ENCODE peak calls at places on chromosomes 7 and 10, in nine cellular contexts. Q is psoas muscle, V is prostate gland, S is dorsolateral prefrontal cortex, G is cardiac fibroblast, J is stomach, W is endodermal cell, R is fibroblast of lung, M is GM23338. Y is an unnamed sample.

GRCh38 chr7:12092499-12093130 is 118.5 kb upstream of the TMEM106B start:
- DNase-seq in Q (no peak), V (no peak), S (no peak), G (peak; percentile 4), J (no peak), W (no peak), R (peak; percentile 33), M (no peak), Y (no peak)

GRCh38 chr7:108103566-108104298 is 26.4 kb downstream of the LAMB4 start:
- DNase-seq in Q (no peak), V (no peak), S (no peak), G (no peak), J (no peak), W (no peak), R (no peak), M (no peak), Y (no peak)

GRCh38 chr7:11557627-11558026 is 274.4 kb downstream of the THSD7A start:
- DNase-seq in Q (no peak), V (no peak), S (no peak), G (peak; percentile 55), J (no peak), W (peak; percentile 84), R (peak; percentile 17), M (peak; percentile 91), Y (peak; percentile 65)

GRCh38 chr7:158694650-158695049 is 10.0 kb downstream of the NCAPG2 start:
- DNase-seq in Q (no peak), V (no peak), S (no peak), G (no peak), J (no peak), W (no peak), R (no peak), M (no peak), Y (no peak)

GRCh38 chr10:88086187-88086954 is 222.9 kb downstream of the PTEN start:
- DNase-seq in Q (no peak), V (no peak), S (no peak), G (peak; percentile 50), J (no peak), W (no peak), R (no peak), M (no peak), Y (no peak)

GRCh38 chr10:119103241-119103640 is 672 bp upstream of the DENND10 start:
- DNase-seq in Q (no peak), V (no peak), S (no peak), G (no peak), J (no peak), W (peak; percentile 49), R (no peak), M (no peak), Y (no peak)

GRCh38 chr7:84507529-84507928 is 312.9 kb upstream of the SEMA3A start:
- DNase-seq in Q (no peak), V (no peak), S (no peak), G (no peak), J (no peak), W (no peak), R (no peak), M (no peak), Y (no peak)

GRCh38 chr10:104209575-104210198 is 22.5 kb downstream of the CFAP43 start:
- DNase-seq in Q (no peak), V (no peak), S (peak; percentile 55), G (peak; percentile 61), J (no peak), W (peak; percentile 82), R (peak; percentile 18), M (peak; percentile 79), Y (peak; percentile 54)

DNA sequence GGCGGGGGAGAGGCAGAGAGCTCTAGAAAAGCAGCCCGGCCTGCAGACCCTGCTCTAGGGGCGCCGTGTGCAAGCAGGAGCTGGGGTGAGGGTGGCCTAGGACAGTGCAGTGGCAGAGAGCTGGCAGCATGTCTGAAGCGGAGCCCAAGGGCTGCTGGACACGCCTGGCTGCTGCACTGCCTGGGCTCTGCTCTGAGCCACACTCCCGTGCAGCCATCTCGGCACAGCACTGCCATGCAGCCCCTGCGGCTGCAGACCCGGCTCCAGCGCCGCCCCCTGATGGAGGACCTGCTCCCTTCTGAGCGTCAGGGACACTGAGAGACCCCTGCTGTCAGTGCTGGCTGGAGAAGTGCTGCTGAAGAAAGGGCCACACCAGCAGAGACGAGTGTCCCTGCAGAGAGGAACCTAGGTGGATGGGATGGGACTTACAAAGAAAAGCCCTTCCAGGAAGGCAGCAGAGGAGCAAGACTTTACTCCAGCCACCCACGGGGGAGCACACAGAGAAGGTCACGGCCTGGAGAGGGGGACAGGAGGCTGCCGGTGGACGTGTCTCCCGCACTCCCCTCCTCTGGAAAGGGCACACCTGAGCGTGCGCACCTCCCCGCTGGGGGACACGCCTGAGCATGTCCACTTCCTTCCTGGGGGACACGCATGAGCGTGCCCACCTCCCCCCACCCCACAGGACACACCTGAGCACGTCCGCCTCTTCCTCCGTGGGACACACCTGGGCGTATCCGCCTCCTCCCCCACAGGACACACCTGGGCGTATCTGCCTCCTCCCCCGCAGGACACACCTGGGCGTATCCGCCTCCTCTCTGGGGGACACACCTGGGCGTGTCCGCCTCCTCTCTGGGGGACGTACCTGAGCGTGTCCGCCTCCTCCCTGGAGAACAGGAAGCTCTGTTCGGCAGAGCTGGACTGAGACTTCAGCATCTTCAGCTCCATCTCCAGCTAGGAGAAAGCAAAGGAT is 252.9 kb downstream of the MAD1L1 start:
- DNase-seq in Q (peak; percentile 49), V (peak; percentile 8), S (no peak), G (no peak), J (no peak), W (peak; percentile 61), R (no peak), M (peak; percentile 47), Y (peak; percentile 32)
- H3K4me3 ChIP-seq in Q (no peak overlapping the region), V (no peak overlapping the region), S (no peak overlapping the region), G (no peak overlapping the region), J (no peak overlapping the region), W (no peak overlapping the region), R (no peak overlapping the region), M (no peak overlapping the region), Y (no peak overlapping the region)

GRCh38 chr10:100729877-100730738 is 15.3 kb upstream of the PAX2 start:
- DNase-seq in Q (no peak), V (no peak), S (no peak), G (no peak), J (no peak), W (peak; percentile 76), R (no peak), M (peak; percentile 58), Y (peak; percentile 50)

GRCh38 chr10:100731603-100732596 is 13.5 kb upstream of the PAX2 start:
- DNase-seq in Q (no peak), V (no peak), S (no peak), G (no peak), J (no peak), W (peak; percentile 57), R (no peak), M (peak; percentile 71), Y (no peak)

GRCh38 chr10:100727808-100728207 is 17.6 kb upstream of the PAX2 start:
- DNase-seq in Q (no peak), V (no peak), S (no peak), G (no peak), J (no peak), W (no peak), R (no peak), M (no peak), Y (no peak)

GRCh38 chr10:100730739-100731602 is 14.4 kb upstream of the PAX2 start:
- DNase-seq in Q (no peak), V (no peak), S (no peak), G (peak; percentile 29), J (peak; percentile 32), W (peak; percentile 78), R (peak; percentile 18), M (peak; percentile 41), Y (peak; percentile 84)

GRCh38 chr10:100728928-100729876 is 16.2 kb upstream of the PAX2 start:
- DNase-seq in Q (no peak), V (no peak), S (no peak), G (peak; percentile 31), J (peak; percentile 32), W (peak; percentile 89), R (peak; percentile 19), M (peak; percentile 87), Y (peak; percentile 83)
- TF ChIP-seq CTCF in Q (no peak), V (no peak), S (no peak), G (peak; percentile 34), J (no peak), W (peak; percentile 59), R (peak; percentile 5), M (peak; percentile 40), Y (peak; percentile 60)

DNA sequence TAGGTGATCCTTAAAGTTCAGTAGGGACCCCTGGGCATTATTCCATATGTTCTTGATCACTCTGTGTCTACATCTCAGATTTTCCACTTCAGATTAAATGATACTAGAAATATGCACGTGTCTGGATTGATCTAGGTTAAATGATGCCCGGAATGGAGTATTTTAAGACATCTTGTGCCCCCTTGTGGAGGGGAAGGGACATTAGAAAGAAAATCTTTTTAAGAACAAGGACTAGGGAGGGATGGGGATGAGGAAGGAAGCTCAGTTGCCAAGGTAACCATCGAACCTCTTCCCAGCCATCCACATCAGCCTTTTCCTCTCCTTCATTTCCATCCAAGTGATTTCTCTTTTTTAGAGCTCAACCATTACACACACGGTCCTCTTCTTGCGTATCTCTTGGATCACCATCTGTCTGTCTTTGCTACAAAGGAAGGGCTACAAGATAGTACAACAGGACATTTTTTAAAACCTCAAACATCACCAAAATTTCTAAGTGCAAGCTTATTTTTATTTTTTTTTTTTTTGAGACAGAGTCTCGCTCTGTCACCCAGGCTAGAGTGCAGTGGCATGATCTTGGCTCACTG is 40.5 kb downstream of the PRSS2 start:
- DNase-seq in Q (no peak), V (no peak), S (peak; percentile 31), G (peak; percentile 66), J (no peak), W (peak; percentile 61), R (peak; percentile 58), M (peak; percentile 93), Y (peak; percentile 44)
- H3K4me3 ChIP-seq in Q (no peak overlapping the region), V (no peak overlapping the region), S (no peak overlapping the region), G (no peak overlapping the region), J (no peak overlapping the region), W (no peak overlapping the region), R (no peak overlapping the region), M (no peak overlapping the region), Y (no peak overlapping the region)

GRCh38 chr10:44261296-44261695 is 123.6 kb downstream of the CXCL12 start:
- DNase-seq in Q (no peak), V (no peak), S (no peak), G (peak; percentile 21), J (no peak), W (no peak), R (no peak), M (no peak), Y (no peak)

GRCh38 chr10:44258460-44259089 is 126.3 kb downstream of the CXCL12 start:
- DNase-seq in Q (no peak), V (no peak), S (no peak), G (no peak), J (no peak), W (peak; percentile 51), R (no peak), M (no peak), Y (no peak)

GRCh38 chr10:44258019-44258418 is 126.9 kb downstream of the CXCL12 start:
- DNase-seq in Q (no peak), V (no peak), S (no peak), G (no peak), J (no peak), W (peak; percentile 81), R (no peak), M (no peak), Y (no peak)

GRCh38 chr10:44260286-44260928 is 124.5 kb downstream of the CXCL12 start:
- DNase-seq in Q (no peak), V (no peak), S (no peak), G (no peak), J (no peak), W (no peak), R (no peak), M (no peak), Y (no peak)

DNA sequence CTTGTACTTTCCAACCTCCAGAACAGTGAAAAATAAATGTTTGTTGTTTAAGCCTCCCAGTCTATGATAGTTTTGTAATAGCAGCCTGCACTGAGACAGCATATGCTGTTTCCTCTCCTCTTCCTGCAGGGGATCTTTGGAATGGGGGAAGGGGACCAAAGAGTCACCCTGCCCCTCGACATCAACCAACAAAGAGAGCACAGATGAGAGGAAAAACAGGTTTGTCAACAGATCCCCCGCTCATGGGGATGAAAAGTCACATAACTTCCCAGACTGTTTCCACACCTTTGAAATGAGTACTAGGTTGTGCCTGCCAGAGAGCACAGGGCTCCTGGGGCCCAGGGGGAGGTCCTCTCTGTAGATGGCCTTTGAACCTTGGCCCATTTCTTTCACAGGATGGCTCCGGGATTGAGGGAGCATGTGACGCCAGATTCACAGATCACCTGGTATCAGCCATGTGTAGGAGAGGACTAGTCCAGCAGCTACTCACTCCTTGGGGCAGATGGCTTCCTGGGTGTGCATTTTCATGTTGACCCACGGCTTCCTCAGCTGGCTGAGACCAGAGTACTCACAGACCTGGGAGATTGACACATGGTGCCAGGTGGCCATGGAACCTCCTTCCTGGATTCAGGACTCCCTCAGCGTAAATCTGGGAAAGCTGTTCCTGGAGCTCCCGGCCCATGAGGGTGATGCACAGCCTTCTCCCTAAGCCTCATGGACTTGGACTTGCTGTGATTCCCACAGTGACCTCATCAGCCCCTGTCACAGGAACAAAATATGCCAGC is 125.6 kb downstream of the CXCL12 start:
- DNase-seq in Q (no peak), V (no peak), S (no peak), G (no peak), J (no peak), W (peak; percentile 52), R (no peak), M (no peak), Y (peak; percentile 66)
- TF ChIP-seq CTCF in Q (no peak), V (no peak), S (no peak), G (no peak), J (no peak), W (no peak), R (no peak), M (no peak), Y (no peak)